ENCODE peak calls at places on chromosomes 16 and 17, in six cellular contexts. J is cardiac muscle cell, V is fibroblast of lung, F is kidney, B is psoas muscle, U is stomach. N is an unnamed sample. For H3K4me1, the result is how much of the 10 kb centered on the place peaks cover.

GRCh38 chr16:73095885-73096341 is 48.0 kb upstream of the ZFHX3 start:
- DNase-seq in J (peak), V (no peak), F (peak), B (no peak), U (no peak), N (no peak)

GRCh38 chr17:62051053-62051452 is 14.0 kb downstream of the MED13 start:
- DNase-seq in J (no peak), V (no peak), F (no peak), B (no peak), U (no peak), N (no peak)

GRCh38 chr17:28407130-28407973 is 1.3 kb upstream of the SLC46A1 start:
- DNase-seq in J (no peak), V (no peak), F (no peak), B (no peak), U (no peak), N (no peak)

GRCh38 chr16:14015948-14016347 is 55.2 kb upstream of the MRTFB start:
- DNase-seq in J (peak), V (peak), F (no peak), B (no peak), U (no peak), N (no peak)

GRCh38 chr16:75003931-75004330 is 5.1 kb downstream of the ZNRF1 start:
- DNase-seq in J (no peak), V (no peak), F (no peak), B (no peak), U (no peak), N (no peak)

GRCh38 chr16:70715113-70715711 is 29.4 kb upstream of the MTSS2 start:
- DNase-seq in J (peak), V (peak), F (peak), B (peak), U (peak), N (no peak)

GRCh38 chr17:45918241-45918745 is 23.9 kb downstream of the MAPT start:
- DNase-seq in J (no peak), V (no peak), F (no peak), B (no peak), U (no peak), N (no peak)

GRCh38 chr16:47143677-47144558 is at the start of gene NETO2:
- DNase-seq in J (peak), V (peak), F (peak), B (peak), U (peak), N (peak)

GRCh38 chr16:89071686-89072182 is 21.9 kb upstream of the ACSF3 start:
- DNase-seq in J (no peak), V (no peak), F (no peak), B (no peak), U (no peak), N (no peak)

GRCh38 chr17:2074919-2075318 is 20.0 kb downstream of the HIC1 start:
- DNase-seq in J (no peak), V (no peak), F (no peak), B (no peak), U (no peak), N (no peak)

GRCh38 chr16:70746708-70747424 is 54.1 kb downstream of the VAC14 start:
- DNase-seq in J (peak), V (peak), F (peak), B (peak), U (peak), N (no peak)

DNA sequence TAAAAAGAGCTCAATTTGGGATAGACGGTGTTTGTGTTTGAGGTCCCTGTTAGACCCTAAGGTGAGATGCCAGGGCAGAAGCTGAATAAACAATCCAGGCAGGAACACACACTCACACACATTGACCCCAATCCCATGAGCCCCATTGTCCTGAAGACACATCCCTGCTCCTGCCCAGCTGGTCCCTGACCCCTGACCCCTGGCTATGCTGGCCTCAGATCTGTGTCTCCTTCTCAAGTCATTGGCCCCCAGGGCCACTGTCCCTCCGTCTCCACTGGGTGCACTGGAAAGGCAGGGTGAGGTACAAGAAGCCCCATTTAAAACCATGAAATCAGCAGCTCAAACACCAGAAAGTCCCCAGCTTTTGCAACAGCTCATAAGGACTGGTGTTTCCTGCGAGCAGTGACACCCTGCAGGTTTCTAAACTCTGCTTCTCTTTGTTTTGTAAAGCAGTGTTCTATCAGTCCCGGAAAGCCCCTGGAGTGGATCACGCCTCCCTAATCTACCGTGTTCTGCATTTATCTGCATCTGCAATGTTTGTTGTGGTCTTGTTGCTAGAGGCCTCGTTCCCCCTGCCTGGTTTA is 18.0 kb upstream of the ASGR2 start:
- DNase-seq in J (peak), V (no peak), F (no peak), B (no peak), U (no peak), N (peak)
- H3K4me3 ChIP-seq in J (no peak), V (no peak), F (no peak), B (peak), U (no peak), N (peak)

DNA sequence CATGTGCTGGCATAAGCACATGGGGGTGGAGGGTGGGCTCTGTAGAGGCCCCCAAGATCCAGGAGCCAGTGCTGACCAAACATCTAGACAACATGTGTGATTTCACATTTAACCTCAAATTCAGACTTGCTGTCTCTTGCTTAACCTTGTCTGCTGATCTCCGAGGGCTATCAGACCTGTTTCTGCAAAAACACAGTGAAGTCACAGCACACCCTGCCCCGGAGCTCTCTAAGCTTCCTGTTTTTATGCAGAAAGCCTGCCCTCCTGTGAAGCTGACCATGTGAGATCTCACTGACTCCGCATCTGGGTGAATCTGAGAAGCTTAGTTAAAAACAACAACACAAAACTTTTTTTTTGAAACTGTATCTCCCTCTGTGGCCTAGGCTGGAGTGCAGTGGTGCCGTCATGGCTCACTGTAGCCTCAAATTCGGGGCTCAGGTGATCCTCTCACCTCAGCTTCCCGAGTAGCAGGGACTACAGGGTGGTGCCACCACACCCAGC is 6.6 kb upstream of the DPEP2 start:
- DNase-seq in J (peak), V (peak), F (no peak), B (no peak), U (peak), N (peak)
- H3K27ac ChIP-seq in J (no peak), V (no peak), F (no peak), B (peak), U (peak), N (peak)

GRCh38 chr17:73399056-73399455 is 87.3 kb upstream of the CDC42EP4 start:
- DNase-seq in J (no peak), V (no peak), F (peak), B (no peak), U (no peak), N (no peak)
- H3K4me1 ChIP-seq in J (under half), V (under half), F (under half), B (under half), U (under half), N (under half)

DNA sequence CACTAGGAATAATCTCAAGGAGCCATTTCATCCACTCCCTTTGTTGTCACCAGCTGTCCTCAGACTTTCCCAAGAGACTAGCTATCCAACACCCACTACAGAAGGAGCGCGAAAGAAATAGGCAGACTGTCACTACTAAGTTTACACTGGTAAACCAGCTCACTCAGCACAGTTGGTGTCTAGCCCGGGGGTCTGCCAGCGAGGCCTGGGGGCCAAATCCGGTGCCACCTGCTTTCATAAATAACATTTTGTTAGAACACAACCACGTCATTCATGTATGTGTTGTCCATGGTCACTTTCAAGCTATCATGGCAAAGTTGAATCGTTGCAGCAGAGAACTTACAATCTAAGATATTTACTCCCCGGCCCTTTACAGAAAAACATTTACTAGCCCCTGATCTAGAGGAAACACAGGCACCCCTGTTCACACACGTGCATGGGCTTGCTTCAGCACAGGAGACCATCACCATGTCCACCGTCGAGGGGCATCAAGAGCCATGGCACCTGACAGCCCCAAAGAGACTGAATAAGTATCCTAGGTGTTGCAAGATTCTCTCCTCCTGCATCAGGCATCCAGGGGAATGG is 111.5 kb upstream of the DNAH9 start:
- DNase-seq in J (no peak), V (no peak), F (no peak), B (no peak), U (no peak), N (no peak)
- H3K4me3 ChIP-seq in J (no peak), V (no peak), F (no peak), B (no peak), U (no peak), N (no peak)

GRCh38 chr17:17415006-17415405 is 61.8 kb upstream of the MED9 start:
- DNase-seq in J (no peak), V (no peak), F (no peak), B (no peak), U (no peak), N (no peak)
- H3K27ac ChIP-seq in J (no peak), V (peak), F (no peak), B (no peak), U (no peak), N (no peak)

N was measured in CD8-positive, alpha-beta memory T cell.